ENCODE peak calls at places on chromosomes 12 and 14, in six cellular contexts. One of them, this sample, is unnamed.

GRCh38 chr14:51872396-51872795 is 12.0 kb downstream of the GNG2 start:
- DNase-seq in ascending aorta: no peak
- DNase-seq in breast epithelium: no peak
- DNase-seq in CD4-positive, alpha-beta memory T cell: no peak
- DNase-seq in body of pancreas: no peak
- DNase-seq in AG04450: no peak
- DNase-seq in this sample: no peak

GRCh38 chr12:108618079-108618952 is 15.4 kb downstream of the SELPLG start:
- DNase-seq in ascending aorta: peak; percentile 87
- DNase-seq in breast epithelium: peak; percentile 76
- DNase-seq in CD4-positive, alpha-beta memory T cell: peak; percentile 73
- DNase-seq in body of pancreas: peak; percentile 81
- DNase-seq in AG04450: peak; percentile 72
- DNase-seq in this sample: peak; percentile 58

GRCh38 chr14:83290447-83290846 is 1756.8 kb upstream of the SEL1L start:
- DNase-seq in ascending aorta: no peak
- DNase-seq in breast epithelium: no peak
- DNase-seq in CD4-positive, alpha-beta memory T cell: no peak
- DNase-seq in body of pancreas: no peak
- DNase-seq in AG04450: no peak
- DNase-seq in this sample: no peak

GRCh38 chr12:102920271-102920670 is 3.2 kb upstream of the PAH start:
- DNase-seq in ascending aorta: no peak
- DNase-seq in breast epithelium: no peak
- DNase-seq in CD4-positive, alpha-beta memory T cell: no peak
- DNase-seq in body of pancreas: no peak
- DNase-seq in AG04450: no peak
- DNase-seq in this sample: no peak

GRCh38 chr12:72547593-72547992 is 275.4 kb downstream of the TRHDE start:
- DNase-seq in ascending aorta: no peak
- DNase-seq in breast epithelium: no peak
- DNase-seq in CD4-positive, alpha-beta memory T cell: no peak
- DNase-seq in body of pancreas: no peak
- DNase-seq in AG04450: peak; percentile 6
- DNase-seq in this sample: no peak

GRCh38 chr12:32051511-32052299 is 54.9 kb upstream of the BICD1 start:
- DNase-seq in ascending aorta: no peak
- DNase-seq in breast epithelium: no peak
- DNase-seq in CD4-positive, alpha-beta memory T cell: no peak
- DNase-seq in body of pancreas: no peak
- DNase-seq in AG04450: peak; percentile 60
- DNase-seq in this sample: no peak

GRCh38 chr12:124964251-124964650 is 24.7 kb downstream of the DHX37 start:
- DNase-seq in ascending aorta: no peak
- DNase-seq in breast epithelium: no peak
- DNase-seq in CD4-positive, alpha-beta memory T cell: no peak
- DNase-seq in body of pancreas: no peak
- DNase-seq in AG04450: no peak
- DNase-seq in this sample: no peak

GRCh38 chr14:33754264-33754663 is 196.6 kb downstream of the EGLN3 start:
- DNase-seq in ascending aorta: no peak
- DNase-seq in breast epithelium: no peak
- DNase-seq in CD4-positive, alpha-beta memory T cell: no peak
- DNase-seq in body of pancreas: no peak
- DNase-seq in AG04450: no peak
- DNase-seq in this sample: no peak

GRCh38 chr12:67593871-67594330 is 54.6 kb upstream of the DYRK2 start:
- DNase-seq in ascending aorta: no peak
- DNase-seq in breast epithelium: no peak
- DNase-seq in CD4-positive, alpha-beta memory T cell: no peak
- DNase-seq in body of pancreas: no peak
- DNase-seq in AG04450: no peak
- DNase-seq in this sample: no peak

GRCh38 chr12:67593041-67593870 is 55.3 kb upstream of the DYRK2 start:
- DNase-seq in ascending aorta: no peak
- DNase-seq in breast epithelium: peak; percentile 60
- DNase-seq in CD4-positive, alpha-beta memory T cell: no peak
- DNase-seq in body of pancreas: peak; percentile 83
- DNase-seq in AG04450: no peak
- DNase-seq in this sample: no peak

GRCh38 chr12:67590122-67590795 is 58.3 kb upstream of the DYRK2 start:
- DNase-seq in ascending aorta: no peak
- DNase-seq in breast epithelium: no peak
- DNase-seq in CD4-positive, alpha-beta memory T cell: peak; percentile 65
- DNase-seq in body of pancreas: no peak
- DNase-seq in AG04450: no peak
- DNase-seq in this sample: no peak

GRCh38 chr12:67594888-67595287 is 53.7 kb upstream of the DYRK2 start:
- DNase-seq in ascending aorta: no peak
- DNase-seq in breast epithelium: no peak
- DNase-seq in CD4-positive, alpha-beta memory T cell: no peak
- DNase-seq in body of pancreas: no peak
- DNase-seq in AG04450: no peak
- DNase-seq in this sample: no peak

DNA sequence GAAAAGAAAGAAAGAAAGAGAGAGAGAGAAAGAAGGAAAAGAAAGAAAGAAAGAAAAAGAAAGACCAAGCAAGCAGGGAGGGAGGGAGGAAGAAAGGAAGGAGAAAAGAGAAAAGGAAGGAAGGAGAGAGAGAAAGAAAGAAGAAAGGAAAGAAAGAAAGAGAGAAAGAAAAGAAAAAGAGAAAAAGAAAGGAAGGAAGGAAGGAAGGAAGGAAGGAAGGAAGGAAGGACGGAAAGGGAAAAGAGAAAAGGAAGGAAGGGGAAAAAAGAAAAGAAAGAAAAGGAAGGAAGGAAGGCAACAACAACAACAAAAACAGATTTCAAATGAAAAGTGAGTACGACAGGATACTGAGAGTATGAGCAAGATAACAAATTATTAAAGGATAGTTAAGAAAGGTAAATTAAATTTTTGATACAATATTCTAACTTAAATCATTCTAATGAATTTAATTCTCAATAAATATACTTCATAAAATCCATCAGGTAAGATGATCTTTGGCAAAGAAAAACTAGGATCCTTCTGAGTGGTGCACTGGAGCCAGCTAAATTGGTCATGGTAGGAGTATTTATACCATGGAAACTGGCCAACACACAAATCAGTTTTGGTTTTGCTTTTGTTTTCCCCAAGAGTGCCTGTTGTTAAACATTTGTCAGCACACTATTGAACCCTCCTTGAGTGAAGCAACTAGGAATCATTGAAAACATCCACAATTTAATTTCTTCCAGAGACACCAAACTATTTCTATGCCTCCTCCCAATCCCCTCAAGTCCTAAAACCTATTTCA is 56.1 kb upstream of the DYRK2 start:
- DNase-seq in ascending aorta: no peak
- DNase-seq in breast epithelium: no peak
- DNase-seq in CD4-positive, alpha-beta memory T cell: peak; percentile 51
- DNase-seq in body of pancreas: peak; percentile 39
- DNase-seq in AG04450: no peak
- DNase-seq in this sample: no peak
- H3K4me3 ChIP-seq in ascending aorta: no peak overlapping the region
- H3K4me3 ChIP-seq in breast epithelium: peak overlapping the region; percentile 9
- H3K4me3 ChIP-seq in CD4-positive, alpha-beta memory T cell: no peak overlapping the region
- H3K4me3 ChIP-seq in body of pancreas: no peak overlapping the region
- H3K4me3 ChIP-seq in AG04450: no peak overlapping the region
- H3K4me3 ChIP-seq in this sample: no peak overlapping the region

GRCh38 chr14:104091927-104092771 is 6.6 kb downstream of the ASPG start:
- DNase-seq in ascending aorta: no peak
- DNase-seq in breast epithelium: no peak
- DNase-seq in CD4-positive, alpha-beta memory T cell: no peak
- DNase-seq in body of pancreas: no peak
- DNase-seq in AG04450: no peak
- DNase-seq in this sample: no peak

GRCh38 chr14:104090071-104090748 is 4.7 kb downstream of the ASPG start:
- DNase-seq in ascending aorta: no peak
- DNase-seq in breast epithelium: peak; percentile 49
- DNase-seq in CD4-positive, alpha-beta memory T cell: no peak
- DNase-seq in body of pancreas: no peak
- DNase-seq in AG04450: no peak
- DNase-seq in this sample: no peak

GRCh38 chr14:104093366-104094055 is 8.0 kb downstream of the ASPG start:
- DNase-seq in ascending aorta: no peak
- DNase-seq in breast epithelium: no peak
- DNase-seq in CD4-positive, alpha-beta memory T cell: no peak
- DNase-seq in body of pancreas: no peak
- DNase-seq in AG04450: no peak
- DNase-seq in this sample: no peak

GRCh38 chr14:104092931-104093365 is 7.4 kb downstream of the ASPG start:
- DNase-seq in ascending aorta: no peak
- DNase-seq in breast epithelium: no peak
- DNase-seq in CD4-positive, alpha-beta memory T cell: no peak
- DNase-seq in body of pancreas: no peak
- DNase-seq in AG04450: no peak
- DNase-seq in this sample: peak; percentile 5

GRCh38 chr14:104091061-104091926 is 5.8 kb downstream of the ASPG start:
- DNase-seq in ascending aorta: no peak
- DNase-seq in breast epithelium: no peak
- DNase-seq in CD4-positive, alpha-beta memory T cell: no peak
- DNase-seq in body of pancreas: no peak
- DNase-seq in AG04450: no peak
- DNase-seq in this sample: peak; percentile 5
- H3K27ac ChIP-seq in ascending aorta: no peak overlapping the region
- H3K27ac ChIP-seq in breast epithelium: no peak overlapping the region
- H3K27ac ChIP-seq in CD4-positive, alpha-beta memory T cell: no peak overlapping the region
- H3K27ac ChIP-seq in body of pancreas: no peak overlapping the region
- H3K27ac ChIP-seq in AG04450: no peak overlapping the region
- H3K27ac ChIP-seq in this sample: no peak overlapping the region

GRCh38 chr14:73757876-73758391 is 43.8 kb upstream of the PNMA1 start:
- DNase-seq in ascending aorta: no peak
- DNase-seq in breast epithelium: no peak
- DNase-seq in CD4-positive, alpha-beta memory T cell: no peak
- DNase-seq in body of pancreas: no peak
- DNase-seq in AG04450: no peak
- DNase-seq in this sample: no peak

GRCh38 chr14:73759183-73759713 is 45.1 kb upstream of the PNMA1 start:
- DNase-seq in ascending aorta: no peak
- DNase-seq in breast epithelium: no peak
- DNase-seq in CD4-positive, alpha-beta memory T cell: peak; percentile 61
- DNase-seq in body of pancreas: peak; percentile 66
- DNase-seq in AG04450: no peak
- DNase-seq in this sample: no peak

GRCh38 chr14:73755434-73756014 is 41.3 kb upstream of the PNMA1 start:
- DNase-seq in ascending aorta: no peak
- DNase-seq in breast epithelium: no peak
- DNase-seq in CD4-positive, alpha-beta memory T cell: no peak
- DNase-seq in body of pancreas: no peak
- DNase-seq in AG04450: no peak
- DNase-seq in this sample: peak; percentile 50

GRCh38 chr14:73758392-73759182 is 44.4 kb upstream of the PNMA1 start:
- DNase-seq in ascending aorta: no peak
- DNase-seq in breast epithelium: no peak
- DNase-seq in CD4-positive, alpha-beta memory T cell: peak; percentile 71
- DNase-seq in body of pancreas: peak; percentile 82
- DNase-seq in AG04450: no peak
- DNase-seq in this sample: peak; percentile 68

DNA sequence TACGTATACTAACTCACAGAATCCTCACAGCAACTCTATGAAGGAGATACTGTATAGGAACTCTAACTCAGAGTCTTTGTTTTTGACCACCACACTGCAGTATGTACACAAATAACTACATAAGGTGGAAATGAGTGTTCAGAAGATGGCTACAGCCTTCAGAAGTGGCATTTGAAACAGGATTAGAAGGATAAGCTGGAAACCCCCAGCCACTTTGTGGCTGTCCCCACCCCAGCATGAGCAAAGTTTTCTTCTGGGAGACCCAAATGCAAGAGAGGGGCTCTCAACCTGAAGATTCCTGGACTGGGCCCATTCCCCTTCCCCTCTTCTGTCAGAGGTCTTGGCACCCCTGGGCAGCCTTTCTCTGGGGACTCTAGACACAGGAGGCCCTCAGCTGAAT is 43.2 kb upstream of the PNMA1 start:
- DNase-seq in ascending aorta: no peak
- DNase-seq in breast epithelium: no peak
- DNase-seq in CD4-positive, alpha-beta memory T cell: no peak
- DNase-seq in body of pancreas: no peak
- DNase-seq in AG04450: no peak
- DNase-seq in this sample: no peak
- H3K4me3 ChIP-seq in ascending aorta: peak overlapping the region; percentile 92
- H3K4me3 ChIP-seq in breast epithelium: peak overlapping the region; percentile 85
- H3K4me3 ChIP-seq in CD4-positive, alpha-beta memory T cell: peak overlapping the region; percentile 73
- H3K4me3 ChIP-seq in body of pancreas: no peak overlapping the region
- H3K4me3 ChIP-seq in AG04450: peak overlapping the region; percentile 91
- H3K4me3 ChIP-seq in this sample: no peak overlapping the region

GRCh38 chr14:75328575-75328974 is 49.9 kb downstream of the FOS start:
- DNase-seq in ascending aorta: no peak
- DNase-seq in breast epithelium: no peak
- DNase-seq in CD4-positive, alpha-beta memory T cell: no peak
- DNase-seq in body of pancreas: no peak
- DNase-seq in AG04450: no peak
- DNase-seq in this sample: no peak

GRCh38 chr14:75339059-75339458 is 60.4 kb downstream of the FOS start:
- DNase-seq in ascending aorta: no peak
- DNase-seq in breast epithelium: no peak
- DNase-seq in CD4-positive, alpha-beta memory T cell: no peak
- DNase-seq in body of pancreas: no peak
- DNase-seq in AG04450: no peak
- DNase-seq in this sample: no peak

GRCh38 chr14:75335588-75335987 is 57.0 kb downstream of the FOS start:
- DNase-seq in ascending aorta: no peak
- DNase-seq in breast epithelium: no peak
- DNase-seq in CD4-positive, alpha-beta memory T cell: no peak
- DNase-seq in body of pancreas: no peak
- DNase-seq in AG04450: no peak
- DNase-seq in this sample: no peak

GRCh38 chr14:75333523-75334190 is 55.0 kb downstream of the FOS start:
- DNase-seq in ascending aorta: no peak
- DNase-seq in breast epithelium: no peak
- DNase-seq in CD4-positive, alpha-beta memory T cell: peak; percentile 5
- DNase-seq in body of pancreas: no peak
- DNase-seq in AG04450: no peak
- DNase-seq in this sample: no peak

DNA sequence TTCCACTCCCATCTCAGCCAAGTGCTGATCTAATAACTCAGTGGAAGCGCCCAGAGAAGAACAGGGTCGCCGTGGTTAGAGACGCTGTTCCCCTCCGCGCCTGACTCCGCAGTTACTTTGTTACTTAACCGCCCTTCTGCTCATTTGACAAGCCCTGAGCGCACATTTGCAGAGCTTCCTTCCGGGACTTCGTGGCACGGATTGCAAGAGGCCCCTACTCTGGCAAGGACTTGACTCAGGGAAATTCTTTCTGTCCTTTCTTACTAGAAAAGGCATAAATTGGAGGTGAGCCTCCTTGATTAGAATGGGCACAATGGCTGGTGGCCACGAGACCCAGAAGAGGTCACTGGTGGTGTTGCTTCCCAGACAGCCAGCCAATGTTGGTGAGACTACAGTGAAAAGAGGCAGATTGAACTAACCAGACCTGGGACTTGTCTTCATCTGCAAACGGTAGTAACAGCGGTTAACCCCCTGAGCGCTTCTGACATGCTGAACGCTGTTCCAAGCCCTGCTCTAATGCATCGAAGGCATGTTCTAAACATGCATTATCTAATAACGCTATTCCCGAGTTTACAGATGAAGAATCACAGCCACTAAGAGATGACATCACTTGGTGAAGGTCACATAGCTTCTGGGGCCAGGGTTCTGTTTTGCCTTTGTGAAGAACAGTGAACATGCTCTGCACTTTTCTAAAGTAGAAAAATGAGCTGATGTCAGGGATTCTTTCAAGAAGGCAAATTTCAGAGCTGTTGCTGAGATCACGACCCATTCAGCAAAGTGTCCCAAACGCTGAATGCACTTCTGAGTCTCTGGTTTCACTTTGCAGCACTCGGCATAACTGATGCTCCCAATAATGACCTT is 55.8 kb downstream of the FOS start:
- DNase-seq in ascending aorta: peak; percentile 82
- DNase-seq in breast epithelium: no peak
- DNase-seq in CD4-positive, alpha-beta memory T cell: peak; percentile 73
- DNase-seq in body of pancreas: peak; percentile 76
- DNase-seq in AG04450: no peak
- DNase-seq in this sample: no peak
- H3K27ac ChIP-seq in ascending aorta: peak overlapping the region; percentile 25
- H3K27ac ChIP-seq in breast epithelium: peak overlapping the region; percentile 61
- H3K27ac ChIP-seq in CD4-positive, alpha-beta memory T cell: peak overlapping the region; percentile 58
- H3K27ac ChIP-seq in body of pancreas: no peak overlapping the region
- H3K27ac ChIP-seq in AG04450: no peak overlapping the region
- H3K27ac ChIP-seq in this sample: peak overlapping the region; percentile 67

This sample was measured in gastrocnemius medialis.